ENCODE peak calls at places on chromosomes 6 and 20, in five cellular contexts. N is heart left ventricle, M is IMR-90, P is prostate gland, L is sigmoid colon. I is an unnamed sample. For H3K4me1 and H3K9me3, the result is how much of the 10 kb centered on the place peaks cover.

GRCh38 chr6:52233975-52234823 is 10.1 kb downstream of the IL17F start:
- DNase-seq in N (no peak), M (peak), P (peak), L (no peak), I (peak)

GRCh38 chr20:1507276-1507675 is 16.1 kb upstream of the SIRPB2 start:
- DNase-seq in N (no peak), M (no peak), P (no peak), L (no peak), I (no peak)

GRCh38 chr20:36824142-36824940 is 50.8 kb upstream of the DSN1 start:
- DNase-seq in N (no peak), M (peak), P (no peak), L (no peak), I (no peak)

GRCh38 chr20:41638459-41638858 is 20.3 kb upstream of the CHD6 start:
- DNase-seq in N (no peak), M (no peak), P (no peak), L (no peak), I (no peak)

GRCh38 chr6:88377976-88378580 is 211.9 kb upstream of the CNR1 start:
- DNase-seq in N (no peak), M (no peak), P (no peak), L (no peak), I (no peak)

GRCh38 chr20:15556869-15557268 is 1016.4 kb downstream of the KIF16B start:
- DNase-seq in N (no peak), M (no peak), P (no peak), L (no peak), I (no peak)

GRCh38 chr20:33561981-33562601 is 72.2 kb downstream of the CBFA2T2 start:
- DNase-seq in N (no peak), M (peak), P (peak), L (peak), I (peak)

GRCh38 chr6:116388924-116389323 is 18.2 kb downstream of the DSE start:
- DNase-seq in N (no peak), M (no peak), P (no peak), L (no peak), I (no peak)

GRCh38 chr20:63060057-63060991 is 53.6 kb upstream of the BHLHE23 start:
- DNase-seq in N (peak), M (peak), P (no peak), L (peak), I (no peak)

GRCh38 chr20:17619351-17620093 is 49.6 kb downstream of the DSTN start:
- DNase-seq in N (peak), M (no peak), P (no peak), L (peak), I (peak)

GRCh38 chr6:121506761-121507754 is 71.6 kb downstream of the GJA1 start:
- DNase-seq in N (no peak), M (peak), P (no peak), L (no peak), I (no peak)

GRCh38 chr6:101226677-101227135 is 166.8 kb upstream of the GRIK2 start:
- DNase-seq in N (no peak), M (peak), P (no peak), L (no peak), I (no peak)

GRCh38 chr6:98946877-98947410 is 802 bp downstream of the FBXL4 start:
- DNase-seq in N (peak), M (peak), P (peak), L (no peak), I (peak)

GRCh38 chr6:96153775-96154174 is 138.0 kb downstream of the FUT9 start:
- DNase-seq in N (no peak), M (no peak), P (no peak), L (no peak), I (no peak)

GRCh38 chr20:57186192-57186591 is 80.2 kb downstream of the BMP7 start:
- DNase-seq in N (no peak), M (no peak), P (no peak), L (no peak), I (no peak)

GRCh38 chr6:16544006-16544405 is 217.3 kb downstream of the ATXN1 start:
- DNase-seq in N (peak), M (peak), P (no peak), L (no peak), I (no peak)

GRCh38 chr6:108765495-108765894 is 82.7 kb upstream of the ARMC2 start:
- DNase-seq in N (no peak), M (no peak), P (no peak), L (no peak), I (no peak)

GRCh38 chr6:164344801-164345291 is 930.3 kb downstream of the QKI start:
- DNase-seq in N (no peak), M (no peak), P (no peak), L (no peak), I (no peak)

GRCh38 chr6:13495818-13496217 is 8.4 kb upstream of the GFOD1 start:
- DNase-seq in N (no peak), M (no peak), P (no peak), L (no peak), I (no peak)

GRCh38 chr6:13495112-13495765 is 7.8 kb upstream of the GFOD1 start:
- DNase-seq in N (no peak), M (no peak), P (no peak), L (no peak), I (no peak)

GRCh38 chr6:13496508-13497180 is 9.2 kb upstream of the GFOD1 start:
- DNase-seq in N (no peak), M (no peak), P (no peak), L (no peak), I (no peak)

GRCh38 chr6:13504611-13505344 is 17.4 kb upstream of the GFOD1 start:
- DNase-seq in N (no peak), M (no peak), P (no peak), L (no peak), I (no peak)

DNA sequence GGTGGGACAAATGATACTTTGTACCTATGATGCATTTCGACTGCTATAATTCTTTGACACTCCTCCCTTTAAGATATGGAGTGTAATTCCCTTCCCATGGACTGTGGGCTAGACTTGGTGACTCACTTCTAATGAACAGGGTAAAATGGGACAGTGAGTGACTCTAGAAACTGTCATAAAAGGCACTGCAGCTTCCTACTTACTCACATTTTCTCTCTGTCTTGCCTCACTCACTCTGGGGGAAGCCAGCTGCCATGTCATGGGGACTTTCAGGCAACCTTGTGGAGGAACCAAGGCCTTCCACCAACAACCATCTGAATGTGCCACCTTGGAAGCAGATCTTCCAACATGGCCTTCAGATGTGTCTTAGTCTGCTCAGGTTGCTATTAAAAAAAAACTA is 12.9 kb upstream of the GFOD1 start:
- DNase-seq in N (no peak), M (no peak), P (no peak), L (no peak), I (no peak)
- TF ChIP-seq POLR2A in N (no peak), M (no peak), P (no peak), L (no peak), I (no peak)

DNA sequence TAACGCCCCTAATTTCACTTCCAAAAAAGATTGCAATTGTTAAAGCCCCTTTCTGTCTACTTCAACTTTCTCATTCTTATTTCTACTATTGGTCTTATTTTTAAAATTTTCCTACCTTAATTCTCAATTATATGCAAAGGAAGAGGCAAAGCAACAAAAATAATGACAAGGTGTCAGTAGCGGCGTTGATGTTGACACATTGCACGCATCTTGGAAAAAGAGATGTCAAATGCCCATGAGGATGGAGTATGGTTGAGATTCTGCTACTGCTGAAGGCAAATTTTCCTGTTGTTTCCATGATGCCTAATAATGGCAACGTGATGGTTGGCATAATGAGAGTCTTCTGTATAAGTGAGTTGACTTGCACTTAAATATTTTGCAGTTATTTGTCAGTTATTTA is 258.9 kb downstream of the CDKAL1 start:
- DNase-seq in N (no peak), M (no peak), P (no peak), L (no peak), I (no peak)
- H3K4me1 ChIP-seq in N (under half), M (under half), P (under half), L (under half), I (under half)

DNA sequence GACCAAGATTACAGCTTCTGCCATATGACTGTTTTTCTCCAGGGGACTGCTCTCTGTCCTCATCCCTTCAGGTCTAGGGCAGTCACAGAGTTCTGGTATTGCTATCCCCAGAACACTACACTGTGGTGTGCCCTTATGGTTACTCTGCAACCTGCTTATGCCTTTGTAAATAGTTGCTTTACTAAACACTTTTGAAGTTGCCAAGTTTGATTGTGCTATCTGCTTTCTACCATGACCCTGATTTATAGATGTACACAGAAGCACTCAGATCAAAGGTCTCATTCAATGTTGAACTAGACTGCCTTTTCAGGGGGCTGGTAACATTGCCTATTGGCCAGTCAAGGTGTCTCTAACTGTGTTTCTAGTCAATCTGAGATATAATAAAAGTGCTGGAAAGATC is 794.7 kb downstream of the DHX35 start:
- DNase-seq in N (no peak), M (no peak), P (no peak), L (no peak), I (no peak)
- H3K9me3 ChIP-seq in N (under half), M (under half), P (under half), L (under half), I (under half)

GRCh38 chr6:37171141-37171969 is 1.4 kb downstream of the PIM1 start:
- DNase-seq in N (peak), M (peak), P (peak), L (peak), I (peak)

GRCh38 chr6:37170273-37171140 is 555 bp downstream of the PIM1 start:
- DNase-seq in N (peak), M (peak), P (peak), L (peak), I (peak)

GRCh38 chr6:37168163-37168758 is 1.7 kb upstream of the PIM1 start:
- DNase-seq in N (no peak), M (no peak), P (no peak), L (no peak), I (no peak)

GRCh38 chr6:37168809-37169457 is 1.0 kb upstream of the PIM1 start:
- DNase-seq in N (no peak), M (no peak), P (peak), L (no peak), I (no peak)

GRCh38 chr6:37169458-37170272 is at the start of gene PIM1:
- DNase-seq in N (peak), M (peak), P (peak), L (peak), I (peak)
- TF ChIP-seq POLR2A in N (peak), M (peak), P (peak), L (peak), I (peak)

I was measured in stomach.